ENCODE peak calls at places on chromosomes 12 and 14, in seven cellular contexts. T, W, D, I, M, S and Z are unnamed samples.

GRCh38 chr12:4293942-4294505 is 20.5 kb downstream of the CCND2 start:
- DNase-seq in D (no peak), M (no peak), T (no peak), I (no peak), W (no peak), S (no peak), Z (no peak)

GRCh38 chr12:547883-548470 is 88.2 kb downstream of the B4GALNT3 start:
- DNase-seq in M (no peak), I (no peak), W (no peak), D (no peak), S (no peak), T (no peak), Z (no peak)

GRCh38 chr14:65169351-65169750 is 67.0 kb upstream of the MAX start:
- DNase-seq in D (peak), T (peak), W (peak), S (no peak), M (peak), I (no peak), Z (no peak)

GRCh38 chr14:82159624-82160023 is 626.0 kb upstream of the SEL1L start:
- DNase-seq in W (no peak), T (no peak), I (no peak), S (no peak), M (no peak), D (peak), Z (no peak)

GRCh38 chr12:132602578-132603239 is 7.7 kb downstream of the LRCOL1 start:
- DNase-seq in I (no peak), M (no peak), T (no peak), S (no peak), W (no peak), D (no peak), Z (no peak)

GRCh38 chr12:13887774-13888388 is 93.5 kb downstream of the GRIN2B start:
- DNase-seq in D (no peak), M (no peak), I (no peak), W (no peak), T (no peak), S (no peak), Z (no peak)

GRCh38 chr12:111393700-111394275 is 11.9 kb upstream of the SH2B3 start:
- DNase-seq in I (no peak), W (no peak), D (no peak), T (no peak), M (no peak), S (no peak), Z (no peak)

GRCh38 chr12:107242189-107242588 is 148.8 kb upstream of the CRY1 start:
- DNase-seq in D (no peak), S (peak), W (no peak), M (no peak), I (no peak), T (no peak), Z (no peak)

GRCh38 chr14:91317381-91318313 is 73.1 kb upstream of the GPR68 start:
- DNase-seq in S (no peak), D (peak), M (no peak), T (no peak), W (peak), I (no peak), Z (peak)

GRCh38 chr12:128191380-128191779 is 75.6 kb upstream of the TMEM132C start:
- DNase-seq in I (no peak), M (no peak), T (no peak), W (no peak), S (no peak), D (no peak), Z (no peak)

GRCh38 chr12:1812650-1813302 is 7.6 kb upstream of the LRTM2 start:
- DNase-seq in T (no peak), S (no peak), D (peak), W (peak), I (no peak), M (no peak), Z (no peak)

GRCh38 chr14:21415329-21415728 is 31.5 kb upstream of the SUPT16H start:
- DNase-seq in W (no peak), S (no peak), M (no peak), I (no peak), T (no peak), D (no peak), Z (no peak)

GRCh38 chr12:113201187-113202177 is 16.0 kb downstream of the RITA1 start:
- DNase-seq in I (no peak), D (no peak), M (no peak), T (no peak), S (no peak), W (peak), Z (no peak)

GRCh38 chr12:79925492-79925891 is 9.4 kb downstream of the PPP1R12A start:
- DNase-seq in D (no peak), T (no peak), W (no peak), I (no peak), S (no peak), M (no peak), Z (no peak)

GRCh38 chr12:96710127-96710745 is 196.8 kb upstream of the NEDD1 start:
- DNase-seq in T (no peak), M (no peak), I (no peak), W (peak), D (peak), S (peak), Z (no peak)

GRCh38 chr14:33026850-33027420 is 88.3 kb downstream of the NPAS3 start:
- DNase-seq in D (no peak), W (no peak), T (no peak), I (no peak), M (no peak), S (no peak), Z (peak)

GRCh38 chr12:25052191-25053020 is 103.5 kb upstream of the BCAT1 start:
- DNase-seq in S (no peak), W (peak), M (no peak), I (no peak), T (no peak), D (peak), Z (no peak)

GRCh38 chr12:54750-55535 is 11.6 kb upstream of the IQSEC3 start:
- DNase-seq in M (no peak), T (no peak), D (peak), I (no peak), W (no peak), S (no peak), Z (no peak)

GRCh38 chr14:64671591-64671990 is 32.6 kb upstream of the PLEKHG3 start:
- DNase-seq in T (no peak), I (no peak), M (no peak), S (peak), D (peak), W (peak), Z (peak)

GRCh38 chr12:6341439-6342139 is at the start of gene TNFRSF1A:
- DNase-seq in M (peak), T (peak), I (no peak), D (peak), S (no peak), W (peak), Z (no peak)

GRCh38 chr12:8048906-8049305 is 16.4 kb downstream of the FOXJ2 start:
- DNase-seq in T (no peak), D (no peak), I (no peak), S (no peak), M (no peak), W (no peak), Z (no peak)

GRCh38 chr14:104144911-104145825 is 6.8 kb downstream of the KIF26A start:
- DNase-seq in I (peak), S (no peak), W (no peak), M (no peak), T (no peak), D (no peak), Z (peak)

GRCh38 chr12:53195516-53196420 is 11.3 kb downstream of the ITGB7 start:
- DNase-seq in D (peak), S (no peak), I (no peak), T (no peak), W (no peak), M (no peak), Z (no peak)

GRCh38 chr12:25155031-25155576 is 39.9 kb downstream of the DNAI7 start:
- DNase-seq in M (no peak), D (peak), S (peak), I (no peak), W (peak), T (no peak), Z (no peak)